ENCODE peak calls at places on chromosomes 16 and 17, in nine cellular contexts. D is sigmoid colon, O is K562, K is tibial nerve, J is SK-N-SH, V is A549, A is stomach, I is ovary, T is HepG2. Y is an unnamed sample.

GRCh38 chr17:80520810-80521209 is 23.8 kb upstream of the RPTOR start:
- DNase-seq in A (no peak), V (no peak), D (no peak), J (no peak), T (no peak), O (no peak), I (no peak), K (no peak), Y (no peak)

GRCh38 chr17:30396612-30397011 is 17.9 kb downstream of the CPD start:
- DNase-seq in D (no peak), I (no peak), O (no peak), A (no peak), J (no peak), V (no peak), K (no peak), T (no peak), Y (no peak)

GRCh38 chr16:63890072-63890471 is 1231.8 kb downstream of the CDH11 start:
- DNase-seq in T (no peak), D (no peak), V (no peak), J (no peak), I (peak), K (no peak), O (no peak), A (no peak), Y (no peak)

GRCh38 chr17:74519951-74520553 is 11.2 kb downstream of the CD300LB start:
- DNase-seq in J (no peak), V (no peak), T (no peak), A (peak), K (no peak), D (no peak), O (no peak), I (no peak), Y (peak)

GRCh38 chr17:1315891-1316403 is 36.5 kb downstream of the TRARG1 start:
- DNase-seq in D (no peak), O (no peak), K (no peak), V (no peak), A (no peak), I (no peak), T (no peak), J (no peak), Y (no peak)

GRCh38 chr17:78958556-78959191 is 21.0 kb downstream of the LGALS3BP start:
- DNase-seq in O (peak), K (no peak), J (no peak), A (peak), I (peak), T (no peak), V (peak), D (no peak), Y (peak)

GRCh38 chr17:42403150-42403549 is 14.9 kb upstream of the STAT3 start:
- DNase-seq in K (no peak), O (peak), V (no peak), J (peak), T (no peak), D (no peak), A (peak), I (no peak), Y (peak)

GRCh38 chr17:15285466-15285865 is 20.3 kb upstream of the PMP22 start:
- DNase-seq in T (no peak), J (no peak), A (no peak), D (no peak), K (no peak), I (no peak), O (no peak), V (no peak), Y (no peak)

DNA sequence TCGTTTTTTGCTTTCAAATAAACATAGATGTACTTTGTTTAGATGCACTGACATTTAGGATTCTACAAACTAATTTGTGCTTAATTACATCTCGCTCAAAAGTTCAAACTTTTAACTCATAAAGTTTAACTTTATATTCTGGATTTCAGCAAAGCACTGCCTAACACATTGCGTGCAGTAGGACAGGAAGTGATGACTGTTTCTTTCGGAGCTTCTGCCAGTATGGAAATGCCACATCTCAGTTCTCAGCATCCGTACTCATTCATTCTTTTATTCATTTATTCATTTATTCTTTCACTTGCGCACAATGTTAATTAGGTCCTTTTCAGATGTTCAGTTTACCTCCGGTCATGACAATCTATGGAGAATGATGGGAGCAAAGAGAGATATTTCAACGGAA is 143.7 kb downstream of the KCNJ2 start:
- DNase-seq in J (no peak), D (no peak), I (no peak), K (no peak), O (no peak), T (no peak), A (no peak), V (no peak), Y (no peak)
- H3K27ac ChIP-seq in J (no peak), D (no peak), I (no peak), K (no peak), O (no peak), T (no peak), A (no peak), V (no peak), Y (no peak)

DNA sequence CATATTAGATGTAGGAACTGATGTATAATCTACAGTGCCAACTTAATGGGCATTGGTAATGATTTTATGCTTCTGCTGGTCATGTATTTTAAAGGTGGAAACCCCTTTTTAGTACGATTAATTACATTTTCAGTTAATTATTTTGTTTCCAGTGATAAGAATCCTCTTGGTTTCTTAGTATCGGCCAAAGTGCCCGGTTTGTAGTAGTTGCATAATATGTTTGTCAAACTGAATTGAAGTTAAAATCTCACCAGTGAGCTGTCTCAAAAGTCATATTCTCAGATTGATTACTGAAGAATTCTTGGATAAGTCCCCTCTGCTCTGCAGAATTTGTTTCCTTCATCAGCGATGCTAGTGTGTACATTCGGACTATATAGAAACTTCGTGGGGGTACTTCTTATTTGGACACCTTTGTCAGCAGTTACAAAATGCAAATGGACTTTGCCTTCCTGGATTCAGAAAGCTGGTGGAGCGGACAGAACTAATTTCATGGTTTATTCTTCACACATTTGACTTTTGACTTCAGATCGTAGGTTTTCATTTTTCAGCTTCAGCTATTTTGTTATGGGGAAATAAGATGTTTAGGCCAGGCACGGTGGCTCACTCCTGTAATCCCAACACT is 28.2 kb downstream of the SLC47A1 start:
- DNase-seq in A (no peak), K (no peak), D (no peak), V (no peak), O (no peak), I (no peak), J (no peak), T (no peak), Y (no peak)
- TF ChIP-seq EP300 in A (no peak), K (no peak), D (no peak), V (no peak), O (no peak), I (no peak), J (no peak), T (no peak), Y (no peak)

GRCh38 chr16:88886311-88886914 is 20.0 kb upstream of the PABPN1L start:
- DNase-seq in O (no peak), J (no peak), A (no peak), D (no peak), V (no peak), I (no peak), K (no peak), T (no peak), Y (no peak)
- H3K27ac ChIP-seq in O (no peak), J (no peak), A (peak), D (peak), V (no peak), I (no peak), K (no peak), T (no peak), Y (peak)

DNA sequence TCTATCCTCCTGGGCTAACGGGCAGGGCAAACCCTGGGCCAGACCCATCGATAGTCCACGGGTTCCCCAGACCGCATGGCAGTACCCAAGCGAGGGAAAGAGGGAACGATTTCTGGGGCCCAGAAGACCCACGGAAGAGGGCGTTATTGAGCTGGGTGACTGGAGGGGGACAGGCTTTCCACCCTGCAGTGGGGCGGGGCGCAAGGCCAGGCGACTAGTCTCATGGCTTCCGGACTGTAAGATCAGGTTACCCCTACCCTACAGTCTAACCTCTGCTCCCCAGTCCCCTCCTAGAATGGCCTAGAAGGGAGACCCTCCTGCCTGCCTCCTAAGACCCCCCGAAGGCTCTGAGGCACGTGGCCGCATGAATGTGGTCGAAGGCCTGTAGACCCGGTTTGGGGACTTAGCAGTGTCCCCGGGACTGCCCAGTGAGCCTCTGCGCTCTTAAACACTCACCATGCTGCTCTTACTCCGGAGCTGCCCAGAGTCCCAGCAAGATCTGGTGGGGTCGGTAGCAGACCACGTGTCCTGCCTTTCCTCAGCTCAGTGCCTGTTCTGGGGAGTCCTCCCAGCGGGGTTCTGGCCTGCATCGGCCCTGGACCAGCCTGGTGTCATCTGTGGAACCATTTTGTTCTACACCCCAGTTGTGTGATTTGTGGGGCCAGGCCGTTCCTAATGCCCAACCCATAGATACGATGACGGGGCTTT is 13.1 kb upstream of the AURKB start:
- DNase-seq in T (peak), I (peak), D (peak), V (peak), O (peak), J (peak), K (peak), A (peak), Y (peak)
- TF ChIP-seq EP300 in T (no peak), I (no peak), D (no peak), V (no peak), O (no peak), J (no peak), K (no peak), A (no peak), Y (no peak)

Y was measured in transverse colon.